ENCODE peak calls at places on chromosomes 3 and 15, in nine cellular contexts. D is adrenal gland, P is heart right ventricle, R is A549, T is aorta, F is stomach, V is tibial artery, N is cardiac muscle cell, Z is small intestine. I is an unnamed sample.

GRCh38 chr15:81768773-81769172 is 277.0 kb downstream of the MEX3B start:
- DNase-seq in D (no peak), P (no peak), R (no peak), T (no peak), F (no peak), V (no peak), N (no peak), Z (no peak), I (no peak)

GRCh38 chr3:16177962-16178627 is 3.6 kb downstream of the GALNT15 start:
- DNase-seq in D (peak; percentile 90), P (peak; percentile 72), R (peak; percentile 83), T (peak; percentile 94), F (peak; percentile 79), V (peak; percentile 89), N (peak; percentile 86), Z (peak; percentile 47), I (peak; percentile 77)

GRCh38 chr3:96370637-96371036 is 443.8 kb upstream of the EPHA6 start:
- DNase-seq in D (no peak), P (no peak), R (no peak), T (no peak), F (no peak), V (no peak), N (no peak), Z (no peak), I (no peak)

GRCh38 chr15:49902791-49903481 is 216.1 kb downstream of the ATP8B4 start:
- DNase-seq in D (no peak), P (peak; percentile 33), R (peak; percentile 39), T (no peak), F (no peak), V (no peak), N (no peak), Z (no peak), I (no peak)

GRCh38 chr3:187743195-187744141 is 1.8 kb downstream of the BCL6 start:
- DNase-seq in D (peak; percentile 85), P (peak; percentile 73), R (peak; percentile 6), T (peak; percentile 92), F (peak; percentile 63), V (peak; percentile 82), N (peak; percentile 64), Z (peak; percentile 47), I (peak; percentile 61)

GRCh38 chr3:174651951-174652350 is 207.2 kb upstream of the NAALADL2 start:
- DNase-seq in D (no peak), P (no peak), R (no peak), T (no peak), F (no peak), V (no peak), N (no peak), Z (no peak), I (no peak)

GRCh38 chr3:128781164-128781563 is 55.2 kb downstream of the RAB7A start:
- DNase-seq in D (no peak), P (no peak), R (no peak), T (no peak), F (no peak), V (no peak), N (no peak), Z (no peak), I (no peak)

GRCh38 chr3:9416139-9416780 is 18.8 kb downstream of the SETD5 start:
- DNase-seq in D (no peak), P (no peak), R (peak; percentile 28), T (no peak), F (no peak), V (no peak), N (no peak), Z (no peak), I (no peak)

GRCh38 chr15:78414608-78415250 is 23.3 kb upstream of the IREB2 start:
- DNase-seq in D (no peak), P (no peak), R (no peak), T (no peak), F (no peak), V (no peak), N (no peak), Z (peak; percentile 24), I (no peak)

GRCh38 chr3:32082727-32083126 is 23.7 kb upstream of the GPD1L start:
- DNase-seq in D (no peak), P (no peak), R (no peak), T (no peak), F (no peak), V (peak; percentile 70), N (no peak), Z (peak; percentile 68), I (no peak)

GRCh38 chr3:61804782-61805181 is 243.4 kb downstream of the PTPRG start:
- DNase-seq in D (no peak), P (no peak), R (no peak), T (no peak), F (no peak), V (no peak), N (no peak), Z (no peak), I (no peak)

GRCh38 chr3:20583648-20584047 is 397.6 kb upstream of the SGO1 start:
- DNase-seq in D (no peak), P (no peak), R (no peak), T (no peak), F (no peak), V (no peak), N (no peak), Z (no peak), I (no peak)
- H3K27ac ChIP-seq in D (no peak overlapping the region), P (no peak overlapping the region), R (no peak overlapping the region), T (no peak overlapping the region), F (no peak overlapping the region), V (no peak overlapping the region), N (no peak overlapping the region), Z (no peak overlapping the region), I (no peak overlapping the region)

GRCh38 chr15:58551764-58552504 is 120.1 kb downstream of the LIPC start:
- DNase-seq in D (peak; percentile 50), P (no peak), R (no peak), T (peak; percentile 53), F (peak; percentile 23), V (no peak), N (no peak), Z (peak; percentile 95), I (no peak)
- H3K4me3 ChIP-seq in D (no peak overlapping the region), P (no peak overlapping the region), R (no peak overlapping the region), T (no peak overlapping the region), F (no peak overlapping the region), V (peak overlapping the region; percentile 21), N (no peak overlapping the region), Z (no peak overlapping the region), I (peak overlapping the region; percentile 26)

DNA sequence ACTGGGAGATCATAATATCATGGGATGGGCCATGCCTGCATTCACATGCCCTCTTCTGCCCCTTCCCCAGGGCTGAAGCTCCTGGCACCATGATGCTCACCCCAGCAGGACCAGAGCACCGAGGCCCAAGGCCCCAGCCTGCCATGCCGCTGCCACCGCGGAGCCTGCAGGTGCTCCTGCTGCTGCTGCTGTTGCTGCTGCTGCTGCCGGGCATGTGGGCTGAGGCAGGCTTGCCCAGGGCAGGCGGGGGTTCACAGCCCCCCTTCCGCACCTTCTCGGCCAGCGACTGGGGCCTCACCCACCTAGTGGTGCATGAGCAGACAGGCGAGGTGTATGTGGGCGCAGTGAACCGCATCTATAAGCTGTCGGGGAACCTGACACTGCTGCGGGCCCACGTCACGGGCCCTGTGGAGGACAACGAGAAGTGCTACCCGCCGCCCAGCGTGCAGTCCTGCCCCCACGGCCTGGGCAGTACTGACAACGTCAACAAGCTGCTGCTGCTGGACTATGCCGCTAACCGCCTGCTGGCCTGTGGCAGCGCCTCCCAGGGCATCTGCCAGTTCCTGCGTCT is 5.6 kb downstream of the PLXNA1 start:
- DNase-seq in D (no peak), P (no peak), R (no peak), T (no peak), F (no peak), V (no peak), N (no peak), Z (no peak), I (no peak)
- H3K27ac ChIP-seq in D (no peak overlapping the region), P (no peak overlapping the region), R (no peak overlapping the region), T (no peak overlapping the region), F (no peak overlapping the region), V (no peak overlapping the region), N (no peak overlapping the region), Z (no peak overlapping the region), I (no peak overlapping the region)

GRCh38 chr3:147934316-147935188 is 525.4 kb downstream of the ZIC1 start:
- DNase-seq in D (no peak), P (no peak), R (no peak), T (no peak), F (no peak), V (no peak), N (no peak), Z (no peak), I (no peak)
- H3K4me3 ChIP-seq in D (no peak overlapping the region), P (no peak overlapping the region), R (no peak overlapping the region), T (no peak overlapping the region), F (no peak overlapping the region), V (no peak overlapping the region), N (no peak overlapping the region), Z (no peak overlapping the region), I (no peak overlapping the region)

DNA sequence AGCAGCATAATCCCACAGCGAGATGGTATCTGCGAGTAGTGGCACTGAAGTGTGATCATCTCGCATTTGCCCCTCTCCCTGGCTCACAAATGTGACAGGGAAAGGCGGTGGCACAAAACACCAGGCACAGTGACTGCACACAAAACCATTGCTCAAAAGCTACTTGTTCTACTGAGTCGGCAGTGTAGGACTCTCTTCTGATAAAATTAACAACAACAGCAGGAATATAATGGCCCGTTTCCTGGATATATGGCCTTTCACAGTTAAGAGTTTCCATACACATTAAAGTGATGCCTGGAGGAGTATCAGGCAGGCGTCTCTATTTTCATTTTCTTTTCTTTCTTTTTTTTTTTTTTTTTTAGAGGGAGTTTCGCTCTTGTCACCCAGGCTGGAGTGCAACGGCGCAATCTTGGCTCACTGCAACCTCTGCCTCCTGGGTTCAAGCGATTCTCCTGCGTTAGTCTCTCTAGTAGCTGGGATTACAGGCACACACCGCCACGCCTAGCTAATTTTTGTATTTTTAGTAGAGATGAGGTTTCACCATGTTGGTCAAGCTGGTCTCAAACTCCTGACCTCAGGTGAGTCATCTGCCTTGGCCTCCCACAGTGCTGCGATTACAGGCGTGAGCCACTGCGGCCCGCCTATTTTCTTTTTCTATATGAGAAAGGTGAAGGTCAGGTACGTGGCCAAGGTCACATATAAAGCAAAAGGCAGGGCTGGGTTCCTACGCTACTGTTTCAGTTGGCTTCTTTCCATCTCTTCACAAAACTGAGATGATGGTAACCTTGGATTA is 68.8 kb downstream of the MYO1E start:
- DNase-seq in D (peak; percentile 48), P (no peak), R (peak; percentile 78), T (no peak), F (peak; percentile 40), V (peak; percentile 2), N (no peak), Z (no peak), I (peak; percentile 34)
- H3K27ac ChIP-seq in D (no peak overlapping the region), P (no peak overlapping the region), R (peak overlapping the region; percentile 95), T (no peak overlapping the region), F (no peak overlapping the region), V (no peak overlapping the region), N (no peak overlapping the region), Z (no peak overlapping the region), I (peak overlapping the region; percentile 66)